ENCODE peak calls at places on chromosome 19, in seven cellular contexts. V, F, C, R, Y, U and O are unnamed samples.

GRCh38 chr19:12796146-12797071 is 5.1 kb downstream of the JUNB start:
- DNase-seq in V (peak), F (peak), C (peak), R (no peak), Y (peak), U (peak), O (peak)

GRCh38 chr19:15841875-15842569 is 26.6 kb upstream of the OR10H1 start:
- DNase-seq in V (no peak), F (peak), C (no peak), R (no peak), Y (no peak), U (no peak), O (no peak)

GRCh38 chr19:14519860-14520407 is 1.7 kb upstream of the DNAJB1 start:
- DNase-seq in V (peak), F (no peak), C (peak), R (no peak), Y (no peak), U (no peak), O (no peak)

GRCh38 chr19:16582486-16583261 is 10.5 kb upstream of the SLC35E1 start:
- DNase-seq in V (no peak), F (no peak), C (no peak), R (no peak), Y (no peak), U (no peak), O (no peak)

GRCh38 chr19:51317381-51317780 is 5.9 kb downstream of the IGLON5 start:
- DNase-seq in V (no peak), F (no peak), C (no peak), R (no peak), Y (no peak), U (no peak), O (no peak)

GRCh38 chr19:50658438-50659317 is 9.4 kb downstream of the C19orf81 start:
- DNase-seq in V (peak), F (peak), C (peak), R (peak), Y (peak), U (peak), O (peak)

GRCh38 chr19:14775855-14776254 is 2.5 kb downstream of the ADGRE2 start:
- DNase-seq in V (no peak), F (peak), C (no peak), R (no peak), Y (no peak), U (no peak), O (no peak)

GRCh38 chr19:55118401-55118991 is 1.1 kb upstream of the PPP1R12C start:
- DNase-seq in V (no peak), F (peak), C (no peak), R (peak), Y (peak), U (peak), O (no peak)

GRCh38 chr19:17088552-17088951 is 13.0 kb downstream of the MYO9B start:
- DNase-seq in V (no peak), F (no peak), C (peak), R (no peak), Y (no peak), U (no peak), O (no peak)

GRCh38 chr19:2680808-2681207 is 21.7 kb downstream of the GNG7 start:
- DNase-seq in V (no peak), F (no peak), C (no peak), R (no peak), Y (no peak), U (no peak), O (peak)

GRCh38 chr19:17719730-17720486 is 628 bp downstream of the MAP1S start:
- DNase-seq in V (no peak), F (no peak), C (no peak), R (no peak), Y (no peak), U (peak), O (no peak)

GRCh38 chr19:17335575-17335974 is 920 bp upstream of the ANO8 start:
- DNase-seq in V (no peak), F (no peak), C (no peak), R (no peak), Y (no peak), U (no peak), O (no peak)

GRCh38 chr19:46659151-46660007 is 1.6 kb downstream of the DACT3 start:
- DNase-seq in V (no peak), F (peak), C (no peak), R (no peak), Y (peak), U (peak), O (no peak)

GRCh38 chr19:11560404-11560988 is 1.5 kb upstream of the ELOF1 start:
- DNase-seq in V (peak), F (peak), C (peak), R (no peak), Y (peak), U (peak), O (peak)

GRCh38 chr19:11555246-11555645 is 3.8 kb downstream of the ELOF1 start:
- DNase-seq in V (no peak), F (no peak), C (no peak), R (no peak), Y (no peak), U (no peak), O (no peak)

GRCh38 chr19:11554160-11554559 is 4.9 kb downstream of the ELOF1 start:
- DNase-seq in V (no peak), F (no peak), C (no peak), R (no peak), Y (no peak), U (no peak), O (peak)

GRCh38 chr19:11558881-11559828 is at the start of gene ELOF1:
- DNase-seq in V (peak), F (peak), C (peak), R (peak), Y (peak), U (peak), O (peak)

DNA sequence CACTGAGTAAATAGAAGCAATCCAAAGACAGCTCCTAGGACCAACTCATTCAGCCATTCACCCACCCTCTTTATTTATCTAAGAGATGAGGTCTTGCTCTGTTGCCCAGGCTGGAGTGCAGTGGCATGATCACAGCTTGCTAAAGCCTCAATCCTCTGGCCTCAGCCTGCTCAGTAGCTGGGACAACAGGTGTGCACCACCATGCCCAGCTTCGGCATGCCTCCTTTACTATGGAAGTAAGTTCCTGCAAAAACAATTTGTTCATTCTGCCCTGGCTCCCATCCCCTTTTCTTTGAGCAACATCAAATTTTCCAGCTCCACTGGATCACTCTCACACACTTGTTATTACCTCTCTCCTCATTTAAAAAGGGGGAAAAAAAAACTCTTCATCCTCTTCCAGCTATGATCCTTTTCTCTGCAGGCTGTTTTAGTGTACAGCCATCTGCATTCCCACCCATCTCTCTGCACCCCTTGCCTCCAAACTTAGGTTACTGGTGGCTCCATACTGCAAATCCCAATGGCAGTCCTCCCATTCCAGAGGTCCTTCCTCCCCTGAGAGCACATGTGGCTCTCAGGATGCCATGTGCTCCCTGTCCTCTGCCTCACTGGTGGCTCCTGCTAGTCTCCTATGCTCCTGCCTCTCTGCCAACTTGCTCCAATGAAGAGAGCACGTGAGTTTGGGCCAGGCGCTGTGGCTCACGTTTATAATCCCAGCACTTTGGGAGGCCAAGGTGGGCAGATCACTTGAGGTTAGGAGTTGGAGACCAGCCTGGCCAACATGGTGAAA is 2.2 kb downstream of the ELOF1 start:
- DNase-seq in V (no peak), F (no peak), C (no peak), R (no peak), Y (no peak), U (no peak), O (no peak)
- H3K4me2 ChIP-seq in V (no peak), F (peak), C (no peak), R (no peak), Y (no peak), U (no peak), O (peak)

DNA sequence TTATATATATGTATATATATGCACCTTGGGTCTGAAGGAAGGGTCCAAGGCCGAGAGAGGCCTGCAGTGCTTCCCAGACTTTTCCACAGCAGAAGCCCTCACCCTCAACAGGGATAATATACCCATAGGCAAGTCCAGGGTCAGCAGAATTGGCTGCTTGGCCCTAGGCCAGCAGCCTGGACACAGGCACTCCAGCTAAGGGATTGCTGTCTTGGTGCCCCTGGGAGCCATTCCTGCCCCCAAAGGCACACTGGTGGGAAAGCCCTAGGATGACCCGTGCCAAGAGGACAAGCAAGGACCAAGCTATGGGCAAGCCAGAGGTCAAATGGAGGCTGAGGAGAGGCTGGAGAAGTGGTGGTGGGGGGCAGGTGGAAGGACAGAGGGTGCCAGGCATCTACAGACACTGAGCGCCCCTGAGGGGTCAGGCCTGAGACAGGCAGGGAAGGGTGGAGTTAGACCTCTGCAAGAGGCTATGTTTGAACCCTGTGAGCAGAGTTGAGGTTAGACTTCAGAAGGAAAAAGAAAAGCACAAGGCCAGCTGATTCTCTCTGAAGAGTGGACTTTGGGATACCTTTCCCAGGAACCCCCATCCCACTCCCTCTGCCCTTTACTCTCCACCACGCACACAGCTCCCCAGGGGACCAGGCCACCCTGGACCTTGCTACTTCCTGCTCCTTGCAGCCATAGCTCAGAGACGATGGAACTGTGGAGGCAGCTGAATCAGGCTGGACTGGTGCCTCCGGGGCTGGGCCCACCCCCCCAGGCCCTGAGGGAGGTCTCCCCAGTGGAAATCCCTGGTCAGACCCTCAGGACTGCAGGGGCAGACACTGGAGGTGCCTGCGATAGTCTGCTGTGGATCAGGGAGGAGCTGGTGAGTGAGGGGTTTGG is at the start of gene ERICH4:
- DNase-seq in V (no peak), F (peak), C (no peak), R (no peak), Y (no peak), U (no peak), O (no peak)
- H3K4me2 ChIP-seq in V (no peak), F (no peak), C (no peak), R (no peak), Y (no peak), U (no peak), O (no peak)

GRCh38 chr19:43667524-43668405 is 2.2 kb downstream of the PLAUR start:
- DNase-seq in V (no peak), F (peak), C (peak), R (no peak), Y (no peak), U (peak), O (no peak)
- H3K4me2 ChIP-seq in V (peak), F (peak), C (peak), R (peak), Y (peak), U (peak), O (peak)

GRCh38 chr19:42129399-42130253 is 2.6 kb downstream of the POU2F2 start:
- DNase-seq in V (peak), F (no peak), C (peak), R (no peak), Y (no peak), U (no peak), O (peak)

GRCh38 chr19:42132030-42132628 is at the start of gene POU2F2:
- DNase-seq in V (no peak), F (peak), C (no peak), R (no peak), Y (no peak), U (peak), O (peak)

GRCh38 chr19:42131149-42132029 is 857 bp downstream of the POU2F2 start:
- DNase-seq in V (no peak), F (no peak), C (no peak), R (no peak), Y (no peak), U (no peak), O (peak)

GRCh38 chr19:42132851-42133528 is 744 bp upstream of the POU2F2 start:
- DNase-seq in V (no peak), F (peak), C (no peak), R (peak), Y (peak), U (peak), O (peak)

GRCh38 chr19:42130254-42130573 is 2.0 kb downstream of the POU2F2 start:
- DNase-seq in V (no peak), F (no peak), C (no peak), R (no peak), Y (no peak), U (no peak), O (no peak)
- H3K4me2 ChIP-seq in V (no peak), F (no peak), C (no peak), R (no peak), Y (no peak), U (no peak), O (peak)

DNA sequence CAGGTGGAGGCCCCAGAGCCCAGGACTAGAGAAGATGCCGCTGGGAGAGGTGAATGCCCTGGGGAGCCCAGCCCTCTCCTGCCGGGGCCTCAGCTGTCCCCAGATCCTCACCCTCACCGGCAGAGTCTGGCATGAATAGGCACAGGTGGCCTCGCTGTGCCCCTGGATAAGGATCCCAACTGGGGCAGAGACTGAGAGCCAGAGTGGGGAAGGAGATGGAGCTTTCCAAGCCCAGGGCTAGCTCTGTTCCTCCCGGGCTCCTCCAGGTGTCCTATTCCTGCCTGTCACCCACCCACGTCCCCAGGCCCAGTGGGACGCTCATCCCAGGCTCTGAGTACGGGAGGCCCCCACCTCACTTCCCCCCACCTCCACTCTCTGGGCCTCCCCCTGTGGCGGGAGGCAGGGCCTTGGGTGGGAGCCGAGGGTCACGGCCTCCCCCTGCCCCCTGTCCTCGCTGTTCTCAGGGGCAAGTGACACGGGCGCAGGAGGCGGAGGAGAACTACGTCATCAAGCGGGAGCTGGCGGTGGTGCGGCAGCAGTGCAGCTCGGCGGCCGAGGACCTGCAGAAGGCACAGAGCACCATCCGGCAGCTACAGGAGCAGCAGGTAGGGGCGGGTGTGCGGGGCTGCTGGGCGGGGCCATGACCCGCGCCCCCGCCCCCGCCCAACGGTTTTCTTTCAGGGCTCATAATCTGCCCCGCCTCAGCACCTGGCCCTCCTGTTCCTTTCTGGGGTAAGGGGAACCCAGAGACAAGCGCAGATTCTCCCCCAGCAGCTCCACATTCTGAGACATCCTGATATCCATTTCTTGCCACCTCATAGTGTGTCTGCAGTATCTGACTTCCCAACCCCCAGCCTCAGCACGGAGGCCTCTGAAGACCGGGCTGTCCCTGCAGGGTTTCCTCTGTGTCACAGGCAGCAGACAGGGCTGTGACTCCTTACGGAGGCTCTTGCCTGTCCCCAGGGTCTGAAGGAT is 16.2 kb downstream of the PRR36 start:
- DNase-seq in V (no peak), F (peak), C (no peak), R (no peak), Y (peak), U (peak), O (peak)
- H3K4me2 ChIP-seq in V (no peak), F (peak), C (no peak), R (peak), Y (peak), U (peak), O (peak)

GRCh38 chr19:45172611-45173208 is 5.3 kb downstream of the TRAPPC6A start:
- DNase-seq in V (peak), F (no peak), C (no peak), R (no peak), Y (no peak), U (no peak), O (no peak)
- H3K4me2 ChIP-seq in V (no peak), F (no peak), C (no peak), R (no peak), Y (no peak), U (no peak), O (peak)

GRCh38 chr19:34305221-34306058 is 51.1 kb downstream of the GARRE1 start:
- DNase-seq in V (peak), F (no peak), C (no peak), R (no peak), Y (no peak), U (no peak), O (no peak)
- H3K4me2 ChIP-seq in V (no peak), F (no peak), C (no peak), R (peak), Y (no peak), U (no peak), O (no peak)

DNA sequence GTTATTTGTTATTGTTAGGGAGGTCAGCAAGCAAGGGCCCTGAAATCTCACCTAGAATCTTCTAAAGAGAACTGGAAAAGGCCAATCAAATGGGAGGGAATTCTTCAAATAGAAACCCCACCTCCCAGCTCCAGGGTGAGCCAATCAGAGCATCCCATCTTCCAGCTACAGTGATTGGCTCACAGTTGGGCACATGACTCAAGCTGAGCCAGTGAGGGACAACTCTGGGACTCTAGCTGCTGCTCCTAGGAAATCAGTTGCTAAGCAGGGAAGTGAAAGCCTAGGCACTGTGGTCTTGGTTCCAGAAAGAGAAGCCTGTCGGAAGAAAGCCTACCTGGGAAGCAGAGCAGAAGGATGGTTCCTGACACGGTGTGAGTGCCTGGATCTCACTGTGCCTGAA is 13.4 kb downstream of the TM6SF2 start:
- DNase-seq in V (peak), F (peak), C (peak), R (no peak), Y (no peak), U (peak), O (peak)
- H3K4me2 ChIP-seq in V (no peak), F (no peak), C (no peak), R (no peak), Y (no peak), U (no peak), O (no peak)

GRCh38 chr19:821228-821975 is at the start of gene PLPPR3:
- DNase-seq in V (no peak), F (peak), C (no peak), R (no peak), Y (no peak), U (peak), O (no peak)
- H3K4me2 ChIP-seq in V (no peak), F (peak), C (peak), R (peak), Y (peak), U (peak), O (no peak)

DNA sequence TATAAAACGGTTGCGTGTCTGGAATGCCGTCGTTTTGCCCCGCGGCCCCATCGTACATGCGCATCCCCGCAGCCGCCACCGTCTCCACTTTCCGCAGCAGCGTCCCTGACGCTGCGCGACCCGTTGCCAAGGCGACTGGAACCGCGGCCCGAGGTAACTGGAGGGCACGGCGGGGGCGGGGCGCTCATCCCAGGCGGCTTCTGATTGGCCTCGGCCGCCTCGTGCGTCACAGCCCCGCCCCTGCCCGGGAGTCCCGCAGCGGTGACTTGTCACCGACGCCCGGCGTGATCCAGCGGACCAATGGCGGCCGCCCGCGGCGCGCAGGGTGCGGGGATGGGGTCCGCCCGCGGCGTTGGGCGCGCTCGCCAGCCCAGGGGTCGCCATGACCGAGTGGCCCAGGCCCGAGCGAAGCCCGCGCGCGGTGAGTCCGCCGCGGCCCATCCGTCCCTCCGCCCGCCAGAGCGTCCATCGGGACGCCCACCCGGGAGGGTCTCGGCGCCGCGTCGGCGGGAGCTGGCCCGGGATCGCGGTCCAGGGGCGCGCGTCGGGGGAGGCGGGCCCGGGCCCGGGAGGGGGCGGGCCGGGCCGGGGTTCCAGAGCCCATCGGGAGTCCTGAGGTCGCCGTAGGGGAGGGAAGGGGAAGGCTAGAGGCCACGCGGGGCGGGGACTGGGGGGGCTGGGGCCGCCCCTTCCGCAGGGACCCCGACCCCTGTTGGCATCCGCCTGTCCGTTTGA is at the start of gene ZSCAN1:
- DNase-seq in V (peak), F (no peak), C (peak), R (peak), Y (peak), U (peak), O (no peak)
- H3K4me2 ChIP-seq in V (peak), F (no peak), C (peak), R (peak), Y (peak), U (peak), O (no peak)